ENCODE peak calls at places on chromosomes 11 and 22, in five cellular contexts. K, I, M, B and R are unnamed samples.

GRCh38 chr11:13207665-13208594 is 69.7 kb upstream of the BMAL1 start:
- DNase-seq in K (no peak), I (no peak), M (peak), B (no peak), R (peak)

GRCh38 chr11:65551572-65552398 is 6.4 kb downstream of the LTBP3 start:
- DNase-seq in K (no peak), I (no peak), M (peak), B (peak), R (peak)

GRCh38 chr11:104098555-104098954 is 62.1 kb downstream of the DDI1 start:
- DNase-seq in K (no peak), I (no peak), M (no peak), B (no peak), R (no peak)

GRCh38 chr11:15560689-15561467 is 446.2 kb downstream of the INSC start:
- DNase-seq in K (no peak), I (no peak), M (no peak), B (no peak), R (no peak)

GRCh38 chr11:123654566-123655081 is at the start of gene SCN3B:
- DNase-seq in K (no peak), I (peak), M (peak), B (peak), R (peak)

GRCh38 chr11:66334605-66335442 is 1.4 kb downstream of the RIN1 start:
- DNase-seq in K (peak), I (peak), M (no peak), B (no peak), R (no peak)

GRCh38 chr11:3947084-3947483 is 91.6 kb downstream of the STIM1 start:
- DNase-seq in K (no peak), I (no peak), M (peak), B (no peak), R (no peak)

GRCh38 chr11:94543695-94544581 is at the start of gene FUT4:
- DNase-seq in K (peak), I (peak), M (peak), B (peak), R (peak)

GRCh38 chr11:15148181-15148580 is 33.5 kb downstream of the INSC start:
- DNase-seq in K (no peak), I (no peak), M (no peak), B (no peak), R (no peak)

GRCh38 chr11:12454782-12455181 is 77.4 kb downstream of the PARVA start:
- DNase-seq in K (no peak), I (no peak), M (no peak), B (no peak), R (no peak)

GRCh38 chr11:118980191-118980881 is 8.8 kb downstream of the FOXR1 start:
- DNase-seq in K (no peak), I (no peak), M (peak), B (no peak), R (no peak)

GRCh38 chr11:64631675-64632074 is 40.7 kb downstream of the SLC22A12 start:
- DNase-seq in K (no peak), I (no peak), M (no peak), B (no peak), R (no peak)

GRCh38 chr11:63915961-63916836 is 765 bp downstream of the RCOR2 start:
- DNase-seq in K (no peak), I (peak), M (peak), B (peak), R (peak)

GRCh38 chr11:13963169-13963948 is 836 bp downstream of the SPON1 start:
- DNase-seq in K (no peak), I (peak), M (peak), B (peak), R (no peak)

GRCh38 chr11:106503901-106504300 is 426.4 kb downstream of the AASDHPPT start:
- DNase-seq in K (no peak), I (no peak), M (no peak), B (no peak), R (no peak)

GRCh38 chr11:62889484-62890437 is 9.1 kb downstream of the SLC3A2 start:
- DNase-seq in K (no peak), I (no peak), M (peak), B (peak), R (no peak)

GRCh38 chr11:61350336-61350735 is 11.3 kb downstream of the CYB561A3 start:
- DNase-seq in K (no peak), I (no peak), M (no peak), B (no peak), R (no peak)

GRCh38 chr22:36853407-36854099 is 7.3 kb upstream of the NCF4 start:
- DNase-seq in K (no peak), I (peak), M (peak), B (peak), R (peak)

GRCh38 chr22:33579448-33580093 is 340.7 kb downstream of the LARGE1 start:
- DNase-seq in K (no peak), I (peak), M (peak), B (peak), R (peak)

GRCh38 chr11:83070044-83070877 is 1.4 kb downstream of the RAB30 start:
- DNase-seq in K (no peak), I (no peak), M (no peak), B (peak), R (no peak)

GRCh38 chr22:38155703-38156102 is 25.9 kb downstream of the PLA2G6 start:
- DNase-seq in K (no peak), I (no peak), M (no peak), B (no peak), R (no peak)

GRCh38 chr11:22432331-22433065 is 94.3 kb downstream of the SLC17A6 start:
- DNase-seq in K (no peak), I (peak), M (no peak), B (peak), R (no peak)

GRCh38 chr11:18650859-18651557 is 16.9 kb upstream of the SPTY2D1 start:
- DNase-seq in K (no peak), I (no peak), M (peak), B (no peak), R (peak)

GRCh38 chr11:100578966-100579365 is 108.1 kb upstream of the ARHGAP42 start:
- DNase-seq in K (no peak), I (no peak), M (no peak), B (no peak), R (no peak)

GRCh38 chr11:64711138-64711943 is 11.7 kb downstream of the NRXN2 start:
- DNase-seq in K (no peak), I (no peak), M (no peak), B (peak), R (no peak)

GRCh38 chr11:24709928-24710565 is 213.2 kb downstream of the LUZP2 start:
- DNase-seq in K (no peak), I (no peak), M (no peak), B (no peak), R (no peak)

GRCh38 chr22:28112548-28113043 is 193.5 kb upstream of the PITPNB start:
- DNase-seq in K (no peak), I (no peak), M (no peak), B (peak), R (peak)
- TF ChIP-seq CTCF in K (no peak), I (peak), M (peak), B (no peak), R (peak)

DNA sequence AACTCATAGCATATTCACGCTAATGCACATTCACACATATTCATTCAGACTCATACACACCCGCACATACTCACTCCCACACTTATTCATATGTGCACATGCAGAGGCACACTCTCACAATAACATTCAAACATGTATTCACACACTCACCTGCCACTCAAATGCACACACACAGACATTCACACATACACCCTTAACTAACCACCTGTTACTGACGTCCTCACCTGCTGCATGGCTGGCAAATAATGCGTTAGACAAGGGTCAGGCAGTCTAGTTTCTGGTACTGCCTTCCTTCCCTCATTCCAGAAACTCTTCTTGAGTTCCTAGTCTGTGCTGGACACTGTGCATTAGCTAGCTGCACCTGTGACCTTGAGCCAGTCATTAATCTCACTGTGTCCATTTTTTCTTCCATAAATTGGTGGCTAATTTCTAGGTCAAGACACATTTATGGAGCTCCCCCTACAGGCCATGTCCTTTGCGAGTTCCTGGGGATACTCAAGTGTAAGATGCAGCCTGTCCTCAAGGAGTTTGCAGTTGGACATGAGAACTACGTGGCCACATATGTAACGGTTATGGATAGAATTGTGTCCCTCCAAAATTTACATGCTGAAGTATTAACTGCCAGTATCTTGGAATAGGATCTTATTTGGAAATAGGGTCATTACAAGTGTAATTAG is 34.5 kb upstream of the SEZ6L start:
- DNase-seq in K (no peak), I (no peak), M (no peak), B (no peak), R (no peak)
- TF ChIP-seq CTCF in K (no peak), I (no peak), M (no peak), B (peak), R (no peak)

GRCh38 chr22:39928556-39929401 is 27.9 kb downstream of the GRAP2 start:
- DNase-seq in K (no peak), I (no peak), M (no peak), B (no peak), R (no peak)

GRCh38 chr22:39925273-39925672 is 24.4 kb downstream of the GRAP2 start:
- DNase-seq in K (no peak), I (no peak), M (no peak), B (no peak), R (no peak)

GRCh38 chr22:39926175-39927152 is 25.6 kb downstream of the GRAP2 start:
- DNase-seq in K (no peak), I (no peak), M (peak), B (no peak), R (no peak)

GRCh38 chr22:39924286-39924685 is 23.4 kb downstream of the GRAP2 start:
- DNase-seq in K (no peak), I (no peak), M (no peak), B (no peak), R (no peak)

GRCh38 chr22:39927544-39927943 is 26.7 kb downstream of the GRAP2 start:
- DNase-seq in K (no peak), I (no peak), M (no peak), B (no peak), R (no peak)
- TF ChIP-seq CTCF in K (no peak), I (no peak), M (no peak), B (peak), R (peak)

GRCh38 chr22:22397292-22397870 is 111.2 kb downstream of the ZNF280B start:
- DNase-seq in K (no peak), I (no peak), M (no peak), B (peak), R (peak)
- TF ChIP-seq CTCF in K (no peak), I (no peak), M (no peak), B (no peak), R (no peak)